ENCODE peak calls at places on chromosomes 2 and 18, in six cellular contexts. J, W, C, N, T and F are unnamed samples.

GRCh38 chr2:237465515-237466227 is 21.4 kb upstream of the MLPH start:
- DNase-seq in J (no peak), W (peak; percentile 61), C (peak; percentile 93), N (no peak), T (peak; percentile 97), F (no peak)

GRCh38 chr18:49016648-49017539 is 66.1 kb upstream of the SMAD7 start:
- DNase-seq in J (peak; percentile 32), W (peak; percentile 60), C (peak; percentile 62), N (peak; percentile 60), T (peak; percentile 84), F (no peak)

GRCh38 chr2:110679337-110679707 is 1.5 kb upstream of the BUB1 start:
- DNase-seq in J (no peak), W (no peak), C (peak; percentile 19), N (no peak), T (peak; percentile 27), F (peak; percentile 27)

GRCh38 chr2:217643814-217644301 is 358.9 kb downstream of the TNS1 start:
- DNase-seq in J (peak; percentile 63), W (no peak), C (no peak), N (no peak), T (no peak), F (no peak)

GRCh38 chr2:44362207-44363015 is 664 bp downstream of the CAMKMT start:
- DNase-seq in J (peak; percentile 66), W (peak; percentile 4), C (peak; percentile 52), N (peak; percentile 77), T (peak; percentile 83), F (peak; percentile 59)

GRCh38 chr2:217717541-217717940 is 285.3 kb downstream of the TNS1 start:
- DNase-seq in J (no peak), W (no peak), C (no peak), N (no peak), T (no peak), F (no peak)

GRCh38 chr2:119134775-119135174 is 23.8 kb downstream of the C1QL2 start:
- DNase-seq in J (no peak), W (no peak), C (no peak), N (no peak), T (no peak), F (no peak)

GRCh38 chr2:235116885-235117492 is 165.2 kb downstream of the SH3BP4 start:
- DNase-seq in J (peak; percentile 64), W (peak; percentile 32), C (peak; percentile 76), N (peak; percentile 77), T (peak; percentile 70), F (peak; percentile 48)

GRCh38 chr2:239944706-239945551 is 80.2 kb downstream of the NDUFA10 start:
- DNase-seq in J (no peak), W (no peak), C (no peak), N (no peak), T (no peak), F (no peak)

GRCh38 chr2:160010361-160011145 is 51.9 kb downstream of the PLA2R1 start:
- DNase-seq in J (no peak), W (no peak), C (no peak), N (no peak), T (peak; percentile 35), F (no peak)

GRCh38 chr18:35467624-35468016 is 30.1 kb downstream of the INO80C start:
- DNase-seq in J (peak; percentile 5), W (no peak), C (no peak), N (no peak), T (no peak), F (peak; percentile 75)

GRCh38 chr2:240293865-240294461 is 141.5 kb upstream of the GPC1 start:
- DNase-seq in J (peak; percentile 25), W (no peak), C (no peak), N (no peak), T (no peak), F (no peak)

GRCh38 chr18:67932261-67932660 is 415.7 kb upstream of the DSEL start:
- DNase-seq in J (no peak), W (no peak), C (no peak), N (no peak), T (no peak), F (no peak)

GRCh38 chr2:62928015-62928414 is 122.6 kb upstream of the OTX1 start:
- DNase-seq in J (no peak), W (no peak), C (no peak), N (peak; percentile 3), T (no peak), F (no peak)

GRCh38 chr2:223528036-223528435 is 74.1 kb downstream of the SCG2 start:
- DNase-seq in J (no peak), W (no peak), C (peak; percentile 52), N (no peak), T (peak; percentile 90), F (no peak)

GRCh38 chr2:47057732-47058012 is 97.4 kb downstream of the STPG4 start:
- DNase-seq in J (no peak), W (no peak), C (no peak), N (no peak), T (no peak), F (no peak)

GRCh38 chr2:47054867-47055266 is 100.2 kb downstream of the STPG4 start:
- DNase-seq in J (no peak), W (no peak), C (no peak), N (no peak), T (no peak), F (no peak)

GRCh38 chr2:47058061-47058931 is 96.8 kb downstream of the STPG4 start:
- DNase-seq in J (no peak), W (no peak), C (no peak), N (no peak), T (peak; percentile 85), F (no peak)

GRCh38 chr2:47056875-47057731 is 98.0 kb downstream of the STPG4 start:
- DNase-seq in J (no peak), W (no peak), C (no peak), N (no peak), T (peak; percentile 74), F (no peak)

GRCh38 chr2:47056374-47056773 is 98.7 kb downstream of the STPG4 start:
- DNase-seq in J (no peak), W (no peak), C (no peak), N (no peak), T (peak; percentile 86), F (no peak)
- H3K27ac ChIP-seq in J (no peak overlapping the region), W (no peak overlapping the region), C (no peak overlapping the region), N (no peak overlapping the region), T (peak overlapping the region; percentile 90), F (no peak overlapping the region)

DNA sequence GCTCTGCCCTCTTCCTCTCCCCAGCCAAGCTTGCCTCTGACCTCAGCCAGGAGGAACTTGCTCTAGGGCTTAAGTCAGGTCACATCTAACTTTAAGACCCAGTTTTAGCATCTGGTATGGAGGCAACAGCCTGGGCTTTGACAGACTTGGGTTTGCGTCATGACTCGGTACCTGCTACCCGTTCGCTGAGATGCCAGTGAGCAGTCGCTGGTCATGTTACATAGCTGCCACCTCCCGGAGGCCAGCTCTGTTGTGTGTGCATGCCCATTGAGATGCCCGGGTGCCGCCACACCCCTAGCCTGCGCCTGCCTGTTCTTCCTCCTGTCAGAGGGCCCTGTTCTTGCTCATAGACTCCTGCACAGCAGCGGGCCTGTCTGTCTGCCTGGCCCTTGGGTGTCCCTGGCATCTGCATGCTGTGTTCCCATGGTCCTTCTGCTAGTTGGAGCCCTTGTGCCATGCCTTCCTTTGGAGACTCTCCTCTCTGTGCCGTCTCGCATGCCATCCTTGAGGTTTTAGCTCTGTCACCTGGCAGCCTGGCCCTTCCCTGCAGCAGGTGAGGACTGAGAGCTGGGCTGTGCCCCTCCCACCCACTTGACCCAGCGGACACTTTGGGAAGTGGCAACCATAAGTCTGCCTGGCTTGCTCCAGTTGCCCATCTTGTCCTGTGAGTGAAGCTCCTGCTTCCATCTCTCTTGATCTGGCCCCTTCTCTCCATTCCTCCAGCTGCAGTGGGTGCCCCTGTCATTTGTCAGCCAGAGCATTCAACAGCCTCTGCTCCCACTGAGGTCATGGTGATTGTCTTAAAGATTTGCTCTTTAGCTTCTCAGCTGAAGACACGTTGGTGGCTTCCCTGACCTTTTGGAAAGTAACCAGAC is 24.9 kb downstream of the ASAP2 start:
- DNase-seq in J (no peak), W (no peak), C (no peak), N (no peak), T (no peak), F (no peak)
- H3K4me2 ChIP-seq in J (no peak overlapping the region), W (peak overlapping the region; percentile 71), C (peak overlapping the region; percentile 2), N (no peak overlapping the region), T (peak overlapping the region; percentile 40), F (no peak overlapping the region)

DNA sequence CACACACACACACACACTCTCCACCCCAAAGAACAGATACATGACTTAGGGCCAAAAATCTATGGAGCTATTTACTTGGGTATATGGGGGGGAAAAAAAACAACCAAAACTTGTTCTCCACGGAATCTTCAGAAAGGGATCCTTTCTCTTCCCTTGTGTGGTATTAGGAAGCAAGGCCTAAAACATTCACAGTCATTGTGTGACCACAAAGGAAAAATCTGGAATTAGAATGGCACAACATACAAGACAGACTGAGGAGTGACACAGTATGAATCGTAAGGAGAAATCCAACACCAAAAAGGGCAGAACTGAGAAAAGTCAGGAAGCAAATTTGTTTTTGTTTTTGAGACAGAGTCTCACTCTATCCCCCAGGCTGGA is 70.3 kb downstream of the ASXL2 start:
- DNase-seq in J (no peak), W (no peak), C (peak; percentile 51), N (no peak), T (peak; percentile 71), F (no peak)
- TF ChIP-seq EZH2phosphoT487 in J (no peak), W (no peak), C (no peak), N (no peak), T (no peak), F (no peak)

GRCh38 chr2:210663574-210663973 is 107.2 kb downstream of the CPS1 start:
- DNase-seq in J (peak; percentile 39), W (no peak), C (peak; percentile 46), N (peak; percentile 73), T (peak; percentile 30), F (no peak)
- H3K27ac ChIP-seq in J (no peak overlapping the region), W (no peak overlapping the region), C (no peak overlapping the region), N (no peak overlapping the region), T (no peak overlapping the region), F (no peak overlapping the region)

DNA sequence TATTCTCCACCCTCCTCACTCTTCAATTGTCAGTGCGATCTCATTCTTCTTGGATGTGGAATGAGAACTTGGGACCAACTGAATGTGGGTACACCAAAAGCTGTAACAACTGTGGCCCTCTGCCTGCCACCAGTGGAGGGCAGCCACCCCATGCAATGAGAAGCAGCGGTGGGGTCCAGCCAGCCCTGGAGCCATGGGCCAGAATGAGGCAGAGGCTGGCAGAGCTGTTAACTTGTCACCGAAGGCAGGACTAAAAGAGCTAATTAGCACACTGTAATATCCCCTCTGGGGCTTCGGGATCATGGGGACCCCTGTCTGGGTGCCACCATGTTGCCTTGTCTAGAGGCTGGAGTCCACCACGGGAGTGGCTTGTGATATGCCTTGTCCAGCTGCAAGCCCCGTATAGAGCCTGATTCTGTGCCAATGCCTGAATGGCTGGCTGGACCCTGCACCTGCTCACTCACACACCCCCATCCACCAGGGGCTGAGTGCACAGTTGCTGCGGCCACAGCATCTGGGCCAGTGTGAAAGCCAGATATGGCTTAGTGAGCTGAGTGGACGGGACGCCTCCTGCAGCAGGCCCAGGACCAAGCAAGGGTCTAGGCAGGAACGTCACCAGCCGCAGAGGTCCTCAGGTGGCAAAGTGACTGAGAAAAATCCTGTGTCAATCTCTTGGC is 680.5 kb downstream of the DSC3 start:
- DNase-seq in J (peak; percentile 21), W (no peak), C (no peak), N (peak; percentile 9), T (no peak), F (no peak)
- H3K4me2 ChIP-seq in J (no peak overlapping the region), W (no peak overlapping the region), C (no peak overlapping the region), N (no peak overlapping the region), T (no peak overlapping the region), F (no peak overlapping the region)